ENCODE peak calls at places on chromosomes 6 and 20, in seven cellular contexts. U is cardiac fibroblast; L is mammary epithelial cell; V is SJSA1; G is ovary; M is CD4-positive, CD25-positive, alpha-beta regulatory T cell; A is thoracic aorta. O is an unnamed sample.

GRCh38 chr6:66796987-66797386 is 1090.0 kb upstream of the EYS start:
- DNase-seq in V (no peak), G (no peak), M (no peak), L (no peak), A (no peak), U (no peak), O (no peak)

GRCh38 chr6:79864001-79864400 is 83.4 kb downstream of the ELOVL4 start:
- DNase-seq in V (no peak), G (no peak), M (no peak), L (no peak), U (no peak), A (no peak), O (no peak)

GRCh38 chr20:50121858-50122271 is 8.9 kb upstream of the UBE2V1 start:
- DNase-seq in V (no peak), L (no peak), U (no peak), G (no peak), A (no peak), M (no peak), O (no peak)

GRCh38 chr6:85004283-85005010 is 240.0 kb upstream of the TBX18 start:
- DNase-seq in G (no peak), M (no peak), A (no peak), U (peak), V (no peak), L (no peak), O (no peak)

GRCh38 chr6:30074331-30075093 is 1.1 kb downstream of the RNF39 start:
- DNase-seq in L (no peak), G (peak), U (no peak), A (no peak), V (no peak), M (no peak), O (no peak)

GRCh38 chr6:109477725-109478124 is 5.3 kb downstream of the ZBTB24 start:
- DNase-seq in U (no peak), L (no peak), G (no peak), A (no peak), M (no peak), V (no peak), O (no peak)

GRCh38 chr6:6251555-6252280 is 68.7 kb downstream of the F13A1 start:
- DNase-seq in M (no peak), G (no peak), V (no peak), A (no peak), U (no peak), L (no peak), O (no peak)

GRCh38 chr6:129575378-129576118 is 134.4 kb downstream of the ARHGAP18 start:
- DNase-seq in U (peak), A (no peak), G (no peak), M (no peak), V (no peak), L (peak), O (no peak)

GRCh38 chr6:131917763-131918649 is 33.2 kb downstream of the CCN2 start:
- DNase-seq in V (no peak), L (no peak), G (no peak), M (no peak), U (no peak), A (no peak), O (no peak)

GRCh38 chr6:30101423-30101938 is 11.4 kb downstream of the TRIM31 start:
- DNase-seq in G (no peak), V (no peak), U (no peak), L (no peak), M (no peak), A (no peak), O (no peak)

GRCh38 chr6:20334334-20334733 is 67.3 kb upstream of the E2F3 start:
- DNase-seq in L (no peak), G (no peak), V (no peak), U (no peak), A (no peak), M (no peak), O (no peak)

GRCh38 chr20:35561268-35561667 is 19.4 kb downstream of the ERGIC3 start:
- DNase-seq in M (peak), U (peak), A (no peak), G (no peak), L (no peak), V (peak), O (no peak)

GRCh38 chr20:49029203-49029602 is 16.9 kb upstream of the CSE1L start:
- DNase-seq in U (peak), L (no peak), V (no peak), M (no peak), G (no peak), A (no peak), O (no peak)

GRCh38 chr6:47308674-47309325 is 905 bp downstream of the TNFRSF21 start:
- DNase-seq in V (no peak), U (no peak), G (peak), L (peak), A (no peak), M (no peak), O (peak)

GRCh38 chr6:139124887-139125672 is 9.8 kb upstream of the HECA start:
- DNase-seq in G (peak), M (peak), L (peak), V (peak), U (peak), A (no peak), O (no peak)

GRCh38 chr6:90466191-90466940 is 120.5 kb downstream of the MAP3K7 start:
- DNase-seq in L (peak), M (peak), G (no peak), U (no peak), V (no peak), A (no peak), O (no peak)

GRCh38 chr6:116073765-116074450 is 13.2 kb upstream of the FRK start:
- DNase-seq in V (peak), L (peak), M (no peak), G (no peak), U (no peak), A (no peak), O (no peak)

GRCh38 chr6:132671295-132671694 is 12.3 kb upstream of the TAAR1 start:
- DNase-seq in M (no peak), V (no peak), A (no peak), G (no peak), L (no peak), U (no peak), O (no peak)

GRCh38 chr20:25063546-25063945 is 5.6 kb upstream of the ACSS1 start:
- DNase-seq in M (no peak), L (no peak), A (no peak), U (no peak), G (no peak), V (no peak), O (no peak)

GRCh38 chr6:75748743-75749538 is at the start of gene MYO6:
- DNase-seq in U (peak), A (no peak), G (peak), M (peak), L (peak), V (peak), O (peak)

GRCh38 chr6:107607109-107607508 is 117.2 kb downstream of the SOBP start:
- DNase-seq in M (no peak), G (no peak), A (no peak), V (no peak), U (peak), L (no peak), O (no peak)

GRCh38 chr20:10602141-10602660 is 71.6 kb downstream of the JAG1 start:
- DNase-seq in M (no peak), A (no peak), U (no peak), L (no peak), V (no peak), G (no peak), O (no peak)

GRCh38 chr20:15359056-15359455 is 1021.6 kb upstream of the FLRT3 start:
- DNase-seq in U (no peak), M (no peak), A (no peak), L (peak), V (no peak), G (no peak), O (no peak)

GRCh38 chr6:166206510-166207389 is 39.1 kb upstream of the TBXT start:
- DNase-seq in M (no peak), A (no peak), V (no peak), L (no peak), G (no peak), U (peak), O (no peak)

GRCh38 chr6:128403618-128404444 is 116.6 kb downstream of the PTPRK start:
- DNase-seq in V (no peak), A (no peak), M (no peak), G (no peak), U (no peak), L (peak), O (no peak)

GRCh38 chr6:127900935-127901334 is at the start of gene THEMIS:
- DNase-seq in G (no peak), A (no peak), M (peak), V (no peak), L (no peak), U (no peak), O (no peak)

GRCh38 chr20:35315199-35316020 is 23.2 kb upstream of the FAM83C start:
- DNase-seq in V (peak), L (no peak), M (no peak), U (no peak), A (no peak), G (no peak), O (no peak)

GRCh38 chr20:63782051-63782471 is 42.5 kb downstream of the SLC2A4RG start:
- DNase-seq in A (no peak), M (peak), G (no peak), U (no peak), L (no peak), V (no peak), O (no peak)

GRCh38 chr20:19903168-19903676 is 113.9 kb upstream of the NAA20 start:
- DNase-seq in M (peak), G (no peak), L (no peak), V (peak), A (no peak), U (peak), O (no peak)

GRCh38 chr6:110748458-110748857 is 66.8 kb downstream of the CDK19 start:
- DNase-seq in V (no peak), G (no peak), L (no peak), A (no peak), U (no peak), M (no peak), O (no peak)

GRCh38 chr6:2733736-2734480 is 16.8 kb downstream of the MYLK4 start:
- DNase-seq in U (no peak), L (no peak), V (no peak), A (no peak), M (no peak), G (no peak), O (no peak)

DNA sequence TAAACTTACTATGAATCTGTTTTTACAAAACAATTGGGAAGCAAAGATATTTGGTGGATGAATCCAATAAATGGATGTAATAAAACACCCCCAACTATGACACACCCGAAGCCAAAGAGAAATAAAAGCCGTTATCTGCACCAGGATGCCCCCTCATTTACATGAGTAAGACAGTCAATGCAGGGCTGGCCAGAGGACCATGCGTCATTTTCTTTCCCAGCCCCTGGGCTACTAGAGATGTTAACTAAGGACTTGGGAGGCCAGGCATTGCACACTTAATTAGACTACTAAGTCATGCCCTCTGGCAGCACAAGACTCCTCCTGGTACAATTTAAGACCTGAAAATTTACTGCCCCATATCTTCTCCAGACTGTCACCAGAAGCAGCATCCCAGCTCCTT is 3.2 kb downstream of the LEMD2 start:
- DNase-seq in M (no peak), L (peak), U (no peak), G (no peak), V (no peak), A (no peak), O (no peak)
- H3K4me3 ChIP-seq in M (peak), L (no peak), U (no peak), G (no peak), V (no peak), A (no peak), O (no peak)

DNA sequence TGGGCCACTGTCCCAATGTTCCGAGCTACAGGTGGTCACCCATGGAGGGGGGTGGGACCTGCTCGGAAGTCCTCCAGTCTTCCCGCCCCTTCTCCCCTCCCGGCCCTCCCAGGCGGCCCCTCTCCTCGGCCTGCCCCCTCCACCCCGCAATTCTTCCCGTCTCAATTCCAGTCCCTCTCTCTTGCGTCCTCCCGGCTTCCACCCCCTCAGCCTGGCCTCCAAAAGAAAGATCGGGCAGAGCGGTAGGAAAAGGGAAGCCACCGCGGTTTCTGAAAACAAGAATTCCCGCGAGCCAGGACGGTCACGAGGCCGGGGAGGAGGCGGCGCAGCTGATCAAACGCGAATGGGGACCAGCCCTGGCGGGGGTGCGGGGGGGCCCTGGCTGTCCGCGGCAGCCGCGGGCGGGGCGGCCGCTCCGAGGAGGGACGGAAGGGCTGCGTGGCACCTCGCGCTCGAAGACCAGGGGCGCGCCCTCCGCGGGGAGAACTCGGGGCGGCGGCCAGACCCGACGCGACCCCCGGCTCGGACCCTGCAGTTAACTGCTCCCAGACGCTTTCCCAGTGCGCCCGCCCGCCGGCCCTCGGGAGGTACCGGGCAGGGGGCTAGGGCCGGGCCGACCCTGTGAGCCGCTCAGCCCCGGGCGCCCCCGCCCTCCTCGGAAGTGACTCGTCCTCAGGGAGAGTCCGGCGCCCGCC is 1.0 kb downstream of the PXDC1 start:
- DNase-seq in U (peak), V (peak), A (no peak), L (peak), G (peak), M (no peak), O (peak)
- H3K4me3 ChIP-seq in U (peak), V (peak), A (peak), L (peak), G (peak), M (no peak), O (peak)

DNA sequence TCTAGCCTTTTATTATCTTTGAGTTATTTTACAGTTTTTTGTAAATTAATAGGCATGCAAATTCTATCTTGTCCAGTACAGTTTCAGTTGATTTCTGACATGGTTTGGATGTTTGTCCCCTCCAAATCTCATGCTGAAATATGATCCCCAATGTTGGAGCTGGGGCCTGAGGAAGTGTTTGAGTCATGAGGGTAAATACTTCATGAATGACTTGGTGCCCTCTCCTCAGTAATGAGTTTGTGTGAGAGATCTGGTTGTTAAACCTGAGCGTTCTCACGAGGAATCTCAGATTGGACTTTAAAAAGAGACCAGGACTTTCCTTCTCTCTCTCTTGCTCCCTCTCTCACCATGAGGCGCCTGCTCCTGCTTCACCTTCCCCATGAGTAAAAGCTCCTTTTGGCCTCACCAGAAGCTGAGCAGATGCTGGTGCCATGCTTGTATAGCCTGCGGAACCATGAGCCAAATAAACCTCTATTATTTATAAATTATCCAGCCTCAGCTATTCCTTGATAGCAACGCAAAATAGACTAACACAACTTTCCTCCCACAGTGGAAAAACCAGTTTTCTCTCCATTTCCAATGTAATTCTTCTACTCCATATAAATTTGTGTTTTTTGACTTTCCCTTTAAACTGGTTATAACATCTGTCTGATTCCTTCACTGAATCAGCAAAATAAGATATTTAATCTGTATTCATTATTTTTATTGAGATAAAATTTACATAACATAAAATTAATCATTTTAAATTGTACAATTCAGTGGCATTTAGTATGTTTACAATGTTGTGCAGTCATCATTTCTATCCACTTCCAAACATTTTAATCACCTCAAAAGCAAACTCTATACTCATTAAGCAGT is 78.7 kb upstream of the PRSS16 start:
- DNase-seq in V (no peak), A (no peak), M (no peak), L (peak), G (no peak), U (peak), O (no peak)
- H3K4me3 ChIP-seq in V (no peak), A (no peak), M (no peak), L (no peak), G (no peak), U (no peak), O (no peak)

GRCh38 chr6:53618219-53618618 is 47.3 kb downstream of the KLHL31 start:
- DNase-seq in U (no peak), V (no peak), A (no peak), G (no peak), M (no peak), L (no peak), O (no peak)

GRCh38 chr6:53614676-53615075 is 50.9 kb downstream of the KLHL31 start:
- DNase-seq in A (no peak), M (no peak), V (no peak), U (no peak), G (no peak), L (no peak), O (no peak)

GRCh38 chr6:53616450-53617357 is 48.9 kb downstream of the KLHL31 start:
- DNase-seq in L (no peak), G (no peak), U (no peak), V (no peak), A (no peak), M (no peak), O (no peak)

GRCh38 chr6:53611342-53611741 is 54.2 kb downstream of the KLHL31 start:
- DNase-seq in V (no peak), L (peak), U (no peak), G (no peak), M (no peak), A (no peak), O (no peak)

GRCh38 chr6:53615633-53616449 is 49.7 kb downstream of the KLHL31 start:
- DNase-seq in L (peak), A (no peak), V (no peak), G (no peak), M (no peak), U (peak), O (no peak)
- H3K4me3 ChIP-seq in L (no peak), A (no peak), V (no peak), G (no peak), M (no peak), U (no peak), O (no peak)

DNA sequence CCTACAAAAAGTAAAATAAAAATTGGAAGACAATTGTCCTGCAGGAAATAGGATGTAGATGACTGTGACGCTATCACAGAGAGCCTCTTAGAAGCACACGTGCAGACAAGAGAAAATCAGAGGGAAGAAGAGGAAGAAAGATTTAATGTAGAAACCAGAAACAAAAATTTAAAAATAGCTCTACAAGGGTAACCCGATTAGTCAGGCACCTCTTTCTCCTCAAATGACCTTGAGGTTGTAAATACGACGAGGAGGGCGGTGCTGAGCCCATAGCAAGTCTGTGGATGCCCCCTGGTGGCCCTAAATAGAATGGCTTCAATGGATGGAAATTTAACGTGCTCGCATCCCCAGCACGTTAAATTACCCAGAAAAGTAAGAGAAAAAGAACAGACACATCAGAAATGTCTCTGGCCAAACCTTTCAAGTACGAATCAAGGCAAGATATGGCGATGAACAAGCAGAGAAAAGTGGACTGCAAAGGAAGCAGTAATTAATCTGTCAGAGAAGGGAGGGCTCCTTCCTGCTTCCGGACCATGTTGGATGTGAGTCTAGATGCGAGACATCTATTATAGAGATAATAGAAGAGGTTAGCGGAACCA is 4.2 kb upstream of the PRPH2 start:
- DNase-seq in U (peak), G (peak), A (peak), V (peak), M (peak), L (peak), O (no peak)
- H3K4me3 ChIP-seq in U (no peak), G (peak), A (peak), V (no peak), M (peak), L (peak), O (peak)

DNA sequence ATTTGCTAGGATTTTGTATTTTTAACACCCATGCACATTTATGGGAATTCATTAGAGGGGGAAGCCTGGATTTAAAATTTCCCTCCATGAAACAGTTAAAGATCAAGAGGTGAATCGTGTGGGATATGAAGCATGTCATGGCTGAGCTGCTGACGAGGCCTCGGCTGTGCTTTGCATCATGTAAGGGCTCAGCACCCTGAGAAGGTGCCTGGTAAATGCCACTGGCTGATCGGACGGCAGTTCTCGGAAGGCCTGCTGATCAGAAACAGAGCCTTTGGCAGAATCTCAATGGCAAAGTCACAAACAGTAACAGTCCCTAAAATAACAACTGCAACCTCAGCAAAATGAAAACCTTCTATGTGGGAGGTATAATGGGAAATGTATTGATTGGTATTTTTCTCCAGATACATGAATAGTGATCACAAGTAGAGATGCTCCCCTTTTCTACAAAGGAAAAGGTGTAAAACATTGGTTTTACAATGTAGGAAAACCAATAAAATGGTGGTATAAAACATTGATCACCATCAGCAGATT is 53.0 kb upstream of the FUCA2 start:
- DNase-seq in G (no peak), A (no peak), L (no peak), V (no peak), U (no peak), M (no peak), O (no peak)
- H3K4me3 ChIP-seq in G (no peak), A (no peak), L (no peak), V (no peak), U (no peak), M (no peak), O (no peak)

GRCh38 chr6:89289710-89290109 is 25.4 kb downstream of the GABRR2 start:
- DNase-seq in V (no peak), A (no peak), G (no peak), U (no peak), M (no peak), L (no peak), O (no peak)
- H3K4me3 ChIP-seq in V (no peak), A (no peak), G (no peak), U (no peak), M (no peak), L (no peak), O (no peak)

O was measured in suprapubic skin.